ENCODE peak calls at places on chromosomes 16 and 17, in four cellular contexts. Q is stimulated activated CD8-positive, alpha-beta memory T cell treated with anti-CD3 and anti-CD28 coated beads, Interleukin-2, amount 100 ng/mL, for 48 hours; P is CD8-positive, alpha-beta memory T cell; G is sciatic nerve. X is an unnamed sample.
A peak's percentile ranks its signal among the peaks of the same experiment; 100 is the strongest.

GRCh38 chr17:62109378-62109902 is 44.4 kb upstream of the MED13 start:
- DNase-seq in Q (peak; percentile 48), P (peak; percentile 30), G (no peak), X (peak; percentile 63)

GRCh38 chr17:28488154-28488883 is 14.9 kb downstream of the SLC13A2 start:
- DNase-seq in Q (no peak), P (no peak), G (no peak), X (no peak)

GRCh38 chr17:31524926-31525800 is 133.7 kb downstream of the RAB11FIP4 start:
- DNase-seq in Q (peak; percentile 79), P (peak; percentile 74), G (peak; percentile 93), X (peak; percentile 83)

GRCh38 chr16:11265124-11265523 is 4.0 kb downstream of the TNP2 start:
- DNase-seq in Q (no peak), P (no peak), G (no peak), X (no peak)

GRCh38 chr17:45816966-45817365 is 27.7 kb upstream of the SPPL2C start:
- DNase-seq in Q (no peak), P (no peak), G (no peak), X (no peak)

GRCh38 chr17:30113213-30113612 is 3.4 kb upstream of the NSRP1 start:
- DNase-seq in Q (no peak), P (no peak), G (no peak), X (no peak)

GRCh38 chr16:76387994-76388393 is 110.8 kb downstream of the CNTNAP4 start:
- DNase-seq in Q (no peak), P (no peak), G (no peak), X (no peak)

GRCh38 chr16:2339521-2340484 is 725 bp downstream of the ABCA3 start:
- DNase-seq in Q (peak; percentile 25), P (peak; percentile 44), G (peak; percentile 79), X (no peak)

GRCh38 chr17:27622914-27623313 is 8.1 kb upstream of the LGALS9 start:
- DNase-seq in Q (no peak), P (no peak), G (no peak), X (no peak)

GRCh38 chr17:10357768-10358167 is 15.0 kb downstream of the MYH13 start:
- DNase-seq in Q (peak; percentile 9), P (no peak), G (no peak), X (no peak)

GRCh38 chr17:16943032-16943352 is 28.9 kb downstream of the TNFRSF13B start:
- DNase-seq in Q (no peak), P (no peak), G (no peak), X (no peak)

GRCh38 chr16:24986512-24987303 is 28.5 kb downstream of the ARHGAP17 start:
- DNase-seq in Q (no peak), P (no peak), G (no peak), X (no peak)

GRCh38 chr17:82105882-82106696 is 8.1 kb upstream of the FASN start:
- DNase-seq in Q (peak; percentile 30), P (peak; percentile 59), G (peak; percentile 61), X (no peak)